ENCODE peak calls at places on chromosome 3, in seven cellular contexts. Y, S, H, B, L, I and T are unnamed samples.

GRCh38 chr3:87771338-87772059 is 287.3 kb downstream of the CGGBP1 start:
- DNase-seq in Y (peak), S (peak), H (no peak), B (peak), L (peak), I (no peak), T (peak)

GRCh38 chr3:107956991-107957467 is 133.8 kb downstream of the CD47 start:
- DNase-seq in Y (peak), S (peak), H (peak), B (no peak), L (no peak), I (no peak), T (peak)

GRCh38 chr3:37673391-37673790 is 188.3 kb upstream of the CTDSPL start:
- DNase-seq in Y (no peak), S (no peak), H (no peak), B (no peak), L (no peak), I (no peak), T (no peak)

GRCh38 chr3:172808969-172809546 is 58.5 kb downstream of the ECT2 start:
- DNase-seq in Y (no peak), S (peak), H (no peak), B (peak), L (peak), I (no peak), T (peak)

GRCh38 chr3:85781806-85782205 is 823.0 kb downstream of the CADM2 start:
- DNase-seq in Y (no peak), S (no peak), H (no peak), B (peak), L (no peak), I (no peak), T (no peak)

GRCh38 chr3:132083583-132084372 is 49.0 kb upstream of the CPNE4 start:
- DNase-seq in Y (no peak), S (no peak), H (no peak), B (peak), L (no peak), I (no peak), T (peak)

GRCh38 chr3:130340766-130341165 is 4.7 kb upstream of the COL6A5 start:
- DNase-seq in Y (no peak), S (no peak), H (no peak), B (no peak), L (no peak), I (no peak), T (no peak)

GRCh38 chr3:3392946-3393345 is 213.5 kb upstream of the CRBN start:
- DNase-seq in Y (no peak), S (no peak), H (no peak), B (no peak), L (no peak), I (no peak), T (no peak)

GRCh38 chr3:8981296-8981695 is 18.0 kb upstream of the RAD18 start:
- DNase-seq in Y (no peak), S (no peak), H (no peak), B (no peak), L (no peak), I (no peak), T (no peak)

DNA sequence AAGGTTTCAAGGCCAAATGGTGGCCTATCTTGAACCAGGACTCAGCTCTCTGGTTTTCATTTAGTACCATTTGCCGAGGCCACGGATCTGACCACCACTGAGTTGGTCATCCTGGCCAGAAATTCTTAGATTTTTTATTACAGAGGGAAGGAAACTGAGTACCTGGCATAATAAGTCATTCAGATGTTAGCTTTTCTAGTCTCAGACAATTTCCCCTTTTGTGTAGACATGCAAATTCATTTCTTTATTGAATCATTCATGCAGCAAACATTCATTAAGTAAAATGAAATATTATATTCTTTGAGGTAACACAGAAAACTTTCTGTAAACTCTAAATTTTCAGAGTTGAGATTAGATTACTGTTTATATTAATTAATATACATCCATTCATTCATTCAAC is 223.7 kb downstream of the PDCD6IP start:
- DNase-seq in Y (no peak), S (no peak), H (no peak), B (no peak), L (no peak), I (no peak), T (no peak)
- H3K4me3 ChIP-seq in Y (no peak), S (no peak), H (no peak), B (no peak), L (no peak), I (no peak), T (no peak)

GRCh38 chr3:128787256-128788253 is 61.6 kb downstream of the RAB7A start:
- DNase-seq in Y (no peak), S (peak), H (peak), B (peak), L (peak), I (no peak), T (peak)
- TF ChIP-seq CTCF in Y (peak), S (peak), H (peak), B (peak), L (peak), I (peak), T (peak)

GRCh38 chr3:29382845-29383244 is 102.0 kb downstream of the RBMS3 start:
- DNase-seq in Y (no peak), S (no peak), H (no peak), B (no peak), L (no peak), I (no peak), T (no peak)
- H3K4me3 ChIP-seq in Y (no peak), S (no peak), H (no peak), B (no peak), L (no peak), I (no peak), T (no peak)

GRCh38 chr3:26018889-26019288 is 229.0 kb downstream of the OXSM start:
- DNase-seq in Y (no peak), S (no peak), H (no peak), B (no peak), L (no peak), I (no peak), T (no peak)

GRCh38 chr3:26011276-26011675 is 221.4 kb downstream of the OXSM start:
- DNase-seq in Y (no peak), S (no peak), H (no peak), B (no peak), L (no peak), I (no peak), T (no peak)

GRCh38 chr3:26015752-26016151 is 225.9 kb downstream of the OXSM start:
- DNase-seq in Y (no peak), S (no peak), H (no peak), B (no peak), L (no peak), I (no peak), T (no peak)
- TF ChIP-seq CTCF in Y (no peak), S (no peak), H (no peak), B (no peak), L (no peak), I (no peak), T (no peak)

DNA sequence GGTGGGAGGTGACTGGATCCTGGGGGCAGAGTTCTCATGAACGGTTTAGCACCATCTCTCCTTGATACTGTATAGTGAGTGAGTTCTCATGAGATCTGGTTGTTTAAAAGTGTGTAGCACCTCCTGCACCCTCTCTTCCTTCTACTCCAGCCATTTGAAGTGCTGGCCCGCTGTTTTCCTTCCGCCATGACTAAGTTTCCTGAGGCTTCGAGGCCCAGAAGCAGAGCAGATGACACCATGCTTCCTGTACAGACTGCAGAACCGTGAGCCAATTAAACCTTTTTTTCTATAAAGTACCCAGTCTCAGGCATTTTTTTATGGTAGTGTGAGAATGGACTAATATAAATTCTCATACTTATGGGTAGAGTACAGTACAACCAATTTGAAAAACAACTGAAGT is 123.6 kb upstream of the BHLHE40 start:
- DNase-seq in Y (no peak), S (no peak), H (no peak), B (no peak), L (no peak), I (no peak), T (no peak)
- H3K4me3 ChIP-seq in Y (no peak), S (no peak), H (no peak), B (no peak), L (no peak), I (no peak), T (no peak)

GRCh38 chr3:55481918-55482495 is 5.1 kb downstream of the WNT5A start:
- DNase-seq in Y (no peak), S (peak), H (no peak), B (no peak), L (no peak), I (no peak), T (peak)
- TF ChIP-seq CTCF in Y (no peak), S (peak), H (no peak), B (no peak), L (no peak), I (no peak), T (peak)

DNA sequence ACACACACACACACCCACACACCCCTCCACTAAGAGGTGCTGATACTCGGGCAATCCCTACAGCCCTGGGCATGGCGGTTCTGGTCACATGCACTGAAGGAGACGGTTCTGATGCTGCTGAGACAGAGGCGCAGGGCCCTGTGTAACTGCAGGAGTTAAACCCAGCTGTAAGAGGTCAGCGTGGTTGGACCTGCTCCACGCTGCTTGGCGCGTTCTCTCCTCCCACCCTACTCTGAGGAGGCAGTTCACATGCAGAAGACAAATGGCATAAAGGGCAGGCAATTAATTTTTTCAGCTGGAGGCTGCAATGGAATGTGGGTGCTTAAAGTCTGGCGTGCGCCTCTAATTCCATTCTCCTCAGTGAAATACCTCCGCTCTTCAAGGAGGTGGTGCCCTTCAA is 35.2 kb downstream of the GRK7 start:
- DNase-seq in Y (peak), S (no peak), H (no peak), B (no peak), L (no peak), I (no peak), T (peak)
- H3K4me3 ChIP-seq in Y (peak), S (no peak), H (no peak), B (no peak), L (no peak), I (no peak), T (no peak)